ENCODE peak calls at places on chromosome 14, in four cellular contexts. D, L, O and Q are unnamed samples.

GRCh38 chr14:86543531-86543930 is 1013.6 kb downstream of the FLRT2 start:
- DNase-seq in D (no peak), L (no peak), O (no peak), Q (no peak)

GRCh38 chr14:91143862-91144261 is 30.0 kb downstream of the DGLUCY start:
- DNase-seq in D (peak), L (no peak), O (no peak), Q (no peak)

GRCh38 chr14:90093942-90094595 is 32.3 kb downstream of the KCNK13 start:
- DNase-seq in D (no peak), L (no peak), O (no peak), Q (no peak)

GRCh38 chr14:49512147-49512551 is 74.0 kb downstream of the RPS29 start:
- DNase-seq in D (peak), L (peak), O (no peak), Q (no peak)

GRCh38 chr14:74619672-74620131 is 7.7 kb upstream of the LTBP2 start:
- DNase-seq in D (peak), L (peak), O (no peak), Q (peak)

GRCh38 chr14:30227871-30228270 is 300.2 kb upstream of the PRKD1 start:
- DNase-seq in D (peak), L (peak), O (no peak), Q (no peak)

GRCh38 chr14:66425402-66425801 is 60.8 kb upstream of the CCDC196 start:
- DNase-seq in D (no peak), L (no peak), O (no peak), Q (no peak)

GRCh38 chr14:97276573-97276972 is 479.4 kb downstream of the VRK1 start:
- DNase-seq in D (no peak), L (no peak), O (no peak), Q (no peak)

DNA sequence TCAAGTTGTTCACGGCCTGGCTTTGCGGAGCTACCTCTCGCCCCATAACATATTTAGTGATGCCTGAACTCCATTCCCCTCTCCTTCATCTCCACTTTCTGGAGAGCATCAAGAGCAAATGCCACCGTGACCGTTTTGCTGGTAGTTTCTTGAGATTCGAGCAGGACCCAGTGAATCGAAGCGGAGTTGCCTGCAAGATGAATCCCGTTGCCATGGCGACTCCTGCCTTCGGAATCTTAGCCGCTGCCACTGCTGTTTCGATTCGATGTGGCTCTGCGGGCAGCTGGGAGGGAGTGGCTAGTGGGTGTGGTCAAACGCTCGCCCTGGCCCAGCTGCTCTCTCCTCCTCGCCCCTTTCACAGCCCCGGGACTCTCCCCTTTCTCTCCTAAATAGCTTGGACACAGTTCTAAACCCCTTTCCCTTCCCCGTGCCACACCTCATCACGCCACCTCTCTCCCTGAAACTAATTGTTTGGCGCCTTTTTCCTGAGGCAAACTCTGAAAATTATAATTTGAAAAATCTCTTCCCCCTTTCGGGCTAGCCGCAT is 1.4 kb downstream of the DAAM1 start:
- DNase-seq in D (peak), L (peak), O (peak), Q (peak)
- TF ChIP-seq FOS in D (no peak), L (no peak), O (no peak), Q (no peak)

DNA sequence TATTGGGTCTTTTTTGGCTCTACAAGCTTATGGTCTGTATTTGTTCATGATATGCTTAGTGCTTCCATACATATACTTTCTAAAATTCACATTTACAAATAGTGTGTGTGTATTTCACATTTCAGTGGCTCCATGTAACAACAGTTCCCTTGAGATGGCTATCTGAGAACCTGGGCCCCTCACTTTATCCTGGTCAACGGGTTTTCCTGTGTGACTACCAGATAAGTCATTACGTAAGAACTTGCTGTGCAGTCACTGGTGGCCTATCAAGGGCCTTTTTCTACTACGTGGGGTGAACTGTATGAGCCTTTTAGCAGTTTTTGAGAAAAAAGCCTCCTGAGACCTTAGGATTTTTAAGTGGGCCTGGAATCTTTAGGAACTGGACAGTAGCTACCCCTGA is 454.1 kb downstream of the PCNX1 start:
- DNase-seq in D (no peak), L (peak), O (no peak), Q (peak)
- TF ChIP-seq FOS in D (no peak), L (no peak), O (no peak), Q (no peak)

GRCh38 chr14:34347683-34348082 is 114.4 kb downstream of the SPTSSA start:
- DNase-seq in D (no peak), L (no peak), O (peak), Q (no peak)
- TF ChIP-seq FOS in D (no peak), L (no peak), O (no peak), Q (no peak)

DNA sequence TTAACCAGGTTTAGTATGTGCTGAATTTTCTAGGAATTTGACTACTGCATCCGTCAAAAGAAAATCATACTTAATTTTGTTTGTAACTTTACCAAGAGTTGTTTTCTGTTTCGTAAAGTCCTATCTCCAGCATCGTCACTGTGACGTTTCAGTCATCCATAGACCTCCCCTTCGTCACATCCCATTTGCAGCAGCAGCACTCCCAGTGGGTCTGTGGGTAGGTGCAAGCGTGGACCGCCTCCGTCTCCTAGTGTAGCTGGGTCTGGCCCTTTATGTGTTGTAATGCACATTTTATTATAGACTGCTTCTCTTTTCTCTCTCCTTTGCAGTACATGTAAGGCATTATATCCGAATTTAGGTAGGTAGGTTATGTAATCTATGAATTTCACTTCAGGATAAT is 41.0 kb downstream of the EVL start:
- DNase-seq in D (no peak), L (no peak), O (no peak), Q (peak)
- TF ChIP-seq FOS in D (no peak), L (no peak), O (no peak), Q (no peak)

GRCh38 chr14:26859483-26859882 is 261.6 kb upstream of the NOVA1 start:
- DNase-seq in D (no peak), L (no peak), O (no peak), Q (no peak)
- TF ChIP-seq FOS in D (no peak), L (no peak), O (no peak), Q (no peak)

DNA sequence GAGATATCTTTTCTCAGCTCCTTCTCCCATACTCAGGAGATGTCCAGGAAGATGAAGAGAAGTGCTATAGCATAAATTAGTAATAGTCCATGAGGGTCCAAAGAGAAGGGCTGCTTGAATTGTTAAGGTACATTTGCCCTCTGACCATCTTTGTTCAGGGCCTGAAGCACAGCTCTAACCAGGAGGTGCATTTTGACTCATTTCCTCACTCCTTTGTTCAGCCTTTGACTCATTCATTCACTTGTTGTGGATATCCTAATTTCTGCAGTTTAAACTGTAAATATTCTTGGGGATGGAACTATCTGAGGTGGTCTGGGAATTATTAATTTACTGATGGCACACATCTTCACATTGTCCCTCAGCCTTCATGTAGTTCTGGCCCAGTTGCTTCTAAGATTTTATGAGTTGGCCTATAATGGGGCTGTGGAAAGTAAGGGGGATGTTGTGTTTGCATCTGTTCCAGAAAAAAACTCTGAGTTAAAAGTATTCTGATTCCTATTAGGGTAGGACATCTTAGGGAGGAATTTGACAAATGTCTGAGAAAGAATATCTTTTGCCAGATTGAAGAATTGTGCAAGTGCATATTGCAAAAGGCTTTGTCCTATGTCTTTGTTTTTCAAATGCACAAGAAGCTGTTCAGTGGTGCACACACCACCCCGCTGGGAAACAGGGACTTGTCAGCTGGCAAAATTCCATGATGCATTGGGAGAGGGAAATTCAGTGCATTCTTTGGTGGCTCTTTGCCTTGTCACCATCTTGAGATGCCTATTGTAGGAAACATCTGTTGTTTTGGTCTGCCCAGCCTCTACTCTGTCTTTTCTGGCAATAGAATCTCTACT is 22.1 kb downstream of the SMOC1 start:
- DNase-seq in D (peak), L (peak), O (no peak), Q (no peak)
- TF ChIP-seq FOS in D (peak), L (no peak), O (no peak), Q (no peak)